ENCODE peak calls at places on chromosomes 6 and 20, in seven cellular contexts. One of them, this sample, is unnamed.

GRCh38 chr20:58160451-58161051 is 67.9 kb downstream of the ANKRD60 start:
- DNase-seq in left ventricle myocardium inferior: no peak
- DNase-seq in AG04450: no peak
- DNase-seq in endothelial cell of umbilical vein: no peak
- DNase-seq in AG09319: no peak
- DNase-seq in fibroblast of the aortic adventitia: peak
- DNase-seq in osteocyte: no peak
- DNase-seq in this sample: no peak

GRCh38 chr6:26494117-26494516 is 6.0 kb upstream of the BTN1A1 start:
- DNase-seq in left ventricle myocardium inferior: no peak
- DNase-seq in endothelial cell of umbilical vein: no peak
- DNase-seq in fibroblast of the aortic adventitia: no peak
- DNase-seq in osteocyte: no peak
- DNase-seq in AG04450: no peak
- DNase-seq in AG09319: no peak
- DNase-seq in this sample: no peak

GRCh38 chr6:27863962-27864905 is 48.0 kb downstream of the OR2B2 start:
- DNase-seq in fibroblast of the aortic adventitia: peak
- DNase-seq in osteocyte: no peak
- DNase-seq in endothelial cell of umbilical vein: peak
- DNase-seq in AG04450: no peak
- DNase-seq in AG09319: no peak
- DNase-seq in left ventricle myocardium inferior: no peak
- DNase-seq in this sample: peak

GRCh38 chr6:152386131-152386530 is 251.0 kb downstream of the SYNE1 start:
- DNase-seq in left ventricle myocardium inferior: no peak
- DNase-seq in AG09319: no peak
- DNase-seq in osteocyte: no peak
- DNase-seq in AG04450: no peak
- DNase-seq in fibroblast of the aortic adventitia: no peak
- DNase-seq in endothelial cell of umbilical vein: no peak
- DNase-seq in this sample: no peak

GRCh38 chr20:62964700-62965099 is 12.2 kb downstream of the SLC17A9 start:
- DNase-seq in fibroblast of the aortic adventitia: no peak
- DNase-seq in osteocyte: no peak
- DNase-seq in left ventricle myocardium inferior: no peak
- DNase-seq in AG04450: no peak
- DNase-seq in AG09319: no peak
- DNase-seq in endothelial cell of umbilical vein: no peak
- DNase-seq in this sample: no peak

GRCh38 chr6:125787791-125788190 is 3.0 kb upstream of the NCOA7 start:
- DNase-seq in AG04450: no peak
- DNase-seq in left ventricle myocardium inferior: no peak
- DNase-seq in endothelial cell of umbilical vein: peak
- DNase-seq in fibroblast of the aortic adventitia: peak
- DNase-seq in osteocyte: no peak
- DNase-seq in AG09319: no peak
- DNase-seq in this sample: peak

GRCh38 chr20:59765599-59766177 is 161.3 kb downstream of the PHACTR3 start:
- DNase-seq in left ventricle myocardium inferior: no peak
- DNase-seq in AG09319: no peak
- DNase-seq in osteocyte: no peak
- DNase-seq in endothelial cell of umbilical vein: no peak
- DNase-seq in AG04450: no peak
- DNase-seq in fibroblast of the aortic adventitia: no peak
- DNase-seq in this sample: no peak

GRCh38 chr6:36865835-36866234 is 8.8 kb downstream of the PPIL1 start:
- DNase-seq in AG09319: no peak
- DNase-seq in endothelial cell of umbilical vein: peak
- DNase-seq in osteocyte: no peak
- DNase-seq in fibroblast of the aortic adventitia: no peak
- DNase-seq in left ventricle myocardium inferior: no peak
- DNase-seq in AG04450: no peak
- DNase-seq in this sample: no peak

GRCh38 chr6:104642871-104643270 is 216.8 kb downstream of the HACE1 start:
- DNase-seq in left ventricle myocardium inferior: no peak
- DNase-seq in osteocyte: no peak
- DNase-seq in fibroblast of the aortic adventitia: peak
- DNase-seq in AG09319: no peak
- DNase-seq in endothelial cell of umbilical vein: peak
- DNase-seq in AG04450: no peak
- DNase-seq in this sample: peak

GRCh38 chr6:135496805-135497411 is 632 bp downstream of the AHI1 start:
- DNase-seq in endothelial cell of umbilical vein: no peak
- DNase-seq in osteocyte: no peak
- DNase-seq in AG04450: no peak
- DNase-seq in left ventricle myocardium inferior: no peak
- DNase-seq in AG09319: no peak
- DNase-seq in fibroblast of the aortic adventitia: peak
- DNase-seq in this sample: peak

GRCh38 chr20:51386586-51386985 is 155.9 kb downstream of the NFATC2 start:
- DNase-seq in fibroblast of the aortic adventitia: no peak
- DNase-seq in AG09319: no peak
- DNase-seq in left ventricle myocardium inferior: no peak
- DNase-seq in endothelial cell of umbilical vein: no peak
- DNase-seq in osteocyte: no peak
- DNase-seq in AG04450: no peak
- DNase-seq in this sample: no peak

GRCh38 chr20:10618611-10619245 is 55.1 kb downstream of the JAG1 start:
- DNase-seq in AG04450: no peak
- DNase-seq in osteocyte: no peak
- DNase-seq in fibroblast of the aortic adventitia: peak
- DNase-seq in left ventricle myocardium inferior: no peak
- DNase-seq in AG09319: no peak
- DNase-seq in endothelial cell of umbilical vein: no peak
- DNase-seq in this sample: no peak

GRCh38 chr6:369559-370431 is 21.8 kb upstream of the IRF4 start:
- DNase-seq in AG09319: no peak
- DNase-seq in endothelial cell of umbilical vein: no peak
- DNase-seq in left ventricle myocardium inferior: no peak
- DNase-seq in fibroblast of the aortic adventitia: no peak
- DNase-seq in osteocyte: no peak
- DNase-seq in AG04450: no peak
- DNase-seq in this sample: no peak

GRCh38 chr6:165729307-165729936 is 66.4 kb upstream of the PDE10A start:
- DNase-seq in left ventricle myocardium inferior: no peak
- DNase-seq in AG09319: no peak
- DNase-seq in AG04450: no peak
- DNase-seq in osteocyte: no peak
- DNase-seq in endothelial cell of umbilical vein: peak
- DNase-seq in fibroblast of the aortic adventitia: peak
- DNase-seq in this sample: peak

GRCh38 chr20:10474606-10475184 is 39.6 kb downstream of the SLX4IP start:
- DNase-seq in fibroblast of the aortic adventitia: peak
- DNase-seq in endothelial cell of umbilical vein: no peak
- DNase-seq in AG04450: no peak
- DNase-seq in osteocyte: no peak
- DNase-seq in left ventricle myocardium inferior: peak
- DNase-seq in AG09319: no peak
- DNase-seq in this sample: peak

GRCh38 chr6:138666636-138667035 is 106.9 kb upstream of the CCDC28A start:
- DNase-seq in endothelial cell of umbilical vein: no peak
- DNase-seq in fibroblast of the aortic adventitia: no peak
- DNase-seq in AG04450: no peak
- DNase-seq in osteocyte: no peak
- DNase-seq in AG09319: no peak
- DNase-seq in left ventricle myocardium inferior: no peak
- DNase-seq in this sample: no peak

GRCh38 chr6:159170999-159171712 is 2.0 kb downstream of the FNDC1 start:
- DNase-seq in endothelial cell of umbilical vein: no peak
- DNase-seq in osteocyte: no peak
- DNase-seq in fibroblast of the aortic adventitia: peak
- DNase-seq in AG04450: peak
- DNase-seq in AG09319: no peak
- DNase-seq in left ventricle myocardium inferior: peak
- DNase-seq in this sample: peak

GRCh38 chr6:109787312-109787711 is 96.2 kb downstream of the FIG4 start:
- DNase-seq in AG09319: no peak
- DNase-seq in endothelial cell of umbilical vein: no peak
- DNase-seq in left ventricle myocardium inferior: no peak
- DNase-seq in fibroblast of the aortic adventitia: no peak
- DNase-seq in osteocyte: no peak
- DNase-seq in AG04450: no peak
- DNase-seq in this sample: no peak

GRCh38 chr20:13870349-13870748 is 85.5 kb downstream of the NDUFAF5 start:
- DNase-seq in left ventricle myocardium inferior: no peak
- DNase-seq in endothelial cell of umbilical vein: no peak
- DNase-seq in fibroblast of the aortic adventitia: no peak
- DNase-seq in AG09319: no peak
- DNase-seq in osteocyte: no peak
- DNase-seq in AG04450: no peak
- DNase-seq in this sample: no peak

GRCh38 chr6:170405311-170405975 is 98.9 kb downstream of the FAM120B start:
- DNase-seq in left ventricle myocardium inferior: no peak
- DNase-seq in AG04450: peak
- DNase-seq in endothelial cell of umbilical vein: peak
- DNase-seq in fibroblast of the aortic adventitia: peak
- DNase-seq in AG09319: peak
- DNase-seq in osteocyte: no peak
- DNase-seq in this sample: peak

GRCh38 chr6:170139531-170139930 is 151.3 kb downstream of the DLL1 start:
- DNase-seq in AG04450: no peak
- DNase-seq in endothelial cell of umbilical vein: no peak
- DNase-seq in AG09319: no peak
- DNase-seq in fibroblast of the aortic adventitia: no peak
- DNase-seq in osteocyte: peak
- DNase-seq in left ventricle myocardium inferior: no peak
- DNase-seq in this sample: no peak

GRCh38 chr6:129671442-129672344 is 38.3 kb downstream of the ARHGAP18 start:
- DNase-seq in left ventricle myocardium inferior: no peak
- DNase-seq in endothelial cell of umbilical vein: no peak
- DNase-seq in fibroblast of the aortic adventitia: no peak
- DNase-seq in osteocyte: no peak
- DNase-seq in AG09319: no peak
- DNase-seq in AG04450: no peak
- DNase-seq in this sample: no peak

GRCh38 chr6:15901141-15902115 is 227.5 kb upstream of the MYLIP start:
- DNase-seq in fibroblast of the aortic adventitia: no peak
- DNase-seq in left ventricle myocardium inferior: no peak
- DNase-seq in AG04450: no peak
- DNase-seq in osteocyte: no peak
- DNase-seq in AG09319: no peak
- DNase-seq in endothelial cell of umbilical vein: no peak
- DNase-seq in this sample: no peak
- TF ChIP-seq CTCF in fibroblast of the aortic adventitia: no peak
- TF ChIP-seq CTCF in left ventricle myocardium inferior: no peak
- TF ChIP-seq CTCF in AG04450: no peak
- TF ChIP-seq CTCF in osteocyte: no peak
- TF ChIP-seq CTCF in AG09319: no peak
- TF ChIP-seq CTCF in endothelial cell of umbilical vein: no peak
- TF ChIP-seq CTCF in this sample: no peak

DNA sequence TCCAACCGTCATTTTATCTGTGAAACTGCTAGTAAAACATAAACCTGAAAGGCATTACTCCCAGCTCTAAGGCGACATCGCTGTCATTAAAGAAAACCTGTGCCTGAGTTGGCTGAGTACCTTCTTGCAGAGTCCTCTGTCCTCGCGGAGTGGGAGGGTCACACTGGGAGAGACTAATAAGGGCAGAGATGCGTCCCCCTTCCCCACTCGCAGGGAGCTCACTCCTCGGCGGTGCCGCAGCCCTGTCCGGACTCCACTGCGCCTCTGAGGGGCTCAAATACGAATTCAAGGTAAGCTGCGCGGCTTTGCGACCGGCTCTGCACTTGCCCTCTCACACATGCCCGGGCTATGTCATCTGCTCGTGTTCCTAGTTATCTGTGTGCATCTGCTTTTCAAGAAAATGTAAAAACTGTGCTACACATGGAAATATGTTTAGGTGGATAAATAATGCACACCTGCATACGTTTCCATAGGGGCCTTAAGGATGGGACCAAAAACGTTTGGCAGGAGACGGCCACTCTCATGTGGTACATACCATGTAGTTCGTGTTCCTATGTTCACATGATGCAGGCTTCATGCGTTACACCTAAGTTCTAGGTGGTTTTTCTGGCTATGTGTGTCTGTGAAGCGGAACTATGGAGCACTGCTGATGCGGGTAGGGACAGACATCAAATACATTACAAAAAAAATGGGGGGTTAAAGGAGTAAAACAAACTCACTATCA is at the start of gene COL19A1:
- DNase-seq in left ventricle myocardium inferior: peak
- DNase-seq in endothelial cell of umbilical vein: peak
- DNase-seq in AG09319: no peak
- DNase-seq in osteocyte: no peak
- DNase-seq in AG04450: no peak
- DNase-seq in fibroblast of the aortic adventitia: peak
- DNase-seq in this sample: peak
- TF ChIP-seq CTCF in left ventricle myocardium inferior: no peak
- TF ChIP-seq CTCF in endothelial cell of umbilical vein: no peak
- TF ChIP-seq CTCF in AG09319: no peak
- TF ChIP-seq CTCF in osteocyte: no peak
- TF ChIP-seq CTCF in AG04450: no peak
- TF ChIP-seq CTCF in fibroblast of the aortic adventitia: no peak
- TF ChIP-seq CTCF in this sample: no peak

GRCh38 chr20:22974354-22974753 is 60.8 kb upstream of the SSTR4 start:
- DNase-seq in osteocyte: no peak
- DNase-seq in AG09319: no peak
- DNase-seq in fibroblast of the aortic adventitia: peak
- DNase-seq in endothelial cell of umbilical vein: peak
- DNase-seq in left ventricle myocardium inferior: no peak
- DNase-seq in AG04450: no peak
- DNase-seq in this sample: peak
- TF ChIP-seq CTCF in osteocyte: peak
- TF ChIP-seq CTCF in AG09319: peak
- TF ChIP-seq CTCF in fibroblast of the aortic adventitia: peak
- TF ChIP-seq CTCF in endothelial cell of umbilical vein: peak
- TF ChIP-seq CTCF in left ventricle myocardium inferior: peak
- TF ChIP-seq CTCF in AG04450: peak
- TF ChIP-seq CTCF in this sample: peak

DNA sequence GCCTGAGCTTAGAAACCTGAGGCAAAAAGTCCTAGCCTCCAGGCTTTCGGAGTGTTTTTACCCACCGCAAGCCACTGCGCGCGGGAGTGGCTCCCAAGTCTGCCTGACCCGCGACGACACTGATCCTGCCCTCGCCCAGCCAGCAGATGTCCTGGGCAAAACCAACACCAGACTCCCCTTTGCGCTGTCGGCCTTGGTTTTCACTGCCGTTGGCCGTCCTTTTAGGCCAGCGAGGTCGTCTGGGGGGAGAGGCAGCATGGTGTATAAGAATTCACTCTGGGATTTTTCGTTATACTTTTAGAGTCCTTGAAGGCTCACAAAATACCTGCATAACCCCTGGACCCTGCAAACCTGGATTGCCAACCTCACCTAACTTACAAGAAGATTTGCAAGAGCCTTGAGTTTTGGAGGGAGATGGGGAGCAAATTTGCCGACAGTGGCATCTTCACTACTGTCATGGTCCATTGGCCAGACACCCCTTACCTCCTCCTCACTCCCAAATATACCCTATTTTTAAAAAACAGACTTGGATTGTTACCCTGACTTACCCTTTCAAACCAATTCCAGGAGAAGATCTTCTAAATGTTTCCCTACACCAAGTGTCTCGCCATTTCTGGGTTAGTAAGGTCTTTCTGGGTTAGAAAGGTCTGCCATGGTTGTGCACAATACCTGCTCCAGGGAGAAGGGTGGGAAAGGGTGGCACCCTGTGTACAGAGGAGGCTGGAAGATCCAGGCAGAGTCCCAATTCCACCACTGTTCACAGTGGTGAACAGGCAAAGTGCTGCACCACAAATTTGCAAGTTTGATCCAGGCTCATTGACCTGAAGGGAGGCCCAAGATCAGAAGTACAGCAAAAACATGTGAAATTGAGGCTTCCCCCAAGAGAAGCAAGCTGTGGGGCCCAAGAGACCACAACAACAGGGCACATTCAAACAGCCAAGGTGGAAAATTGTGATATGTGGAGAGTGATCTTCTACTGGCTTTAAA is 4.4 kb downstream of the FOXA2 start:
- DNase-seq in AG04450: no peak
- DNase-seq in fibroblast of the aortic adventitia: no peak
- DNase-seq in AG09319: no peak
- DNase-seq in endothelial cell of umbilical vein: no peak
- DNase-seq in osteocyte: peak
- DNase-seq in left ventricle myocardium inferior: no peak
- DNase-seq in this sample: no peak
- TF ChIP-seq CTCF in AG04450: no peak
- TF ChIP-seq CTCF in fibroblast of the aortic adventitia: no peak
- TF ChIP-seq CTCF in AG09319: no peak
- TF ChIP-seq CTCF in endothelial cell of umbilical vein: no peak
- TF ChIP-seq CTCF in osteocyte: no peak
- TF ChIP-seq CTCF in left ventricle myocardium inferior: no peak
- TF ChIP-seq CTCF in this sample: no peak